ENCODE peak calls at places on chromosomes 4 and X, in five cellular contexts. U, E, A, Q and C are unnamed samples.

GRCh38 chrX:27622883-27623282 is 32.7 kb downstream of the DCAF8L2 start:
- DNase-seq in U (no peak), E (no peak), A (no peak), Q (no peak), C (no peak)

GRCh38 chrX:123846598-123847038 is 13.2 kb upstream of the XIAP start:
- DNase-seq in U (no peak), E (peak), A (no peak), Q (peak), C (no peak)

GRCh38 chrX:54808109-54808604 is 612 bp downstream of the MAGED2 start:
- DNase-seq in U (peak), E (no peak), A (peak), Q (no peak), C (peak)

GRCh38 chr4:1323280-1323634 is 23.8 kb upstream of the UVSSA start:
- DNase-seq in U (no peak), E (no peak), A (no peak), Q (no peak), C (no peak)

GRCh38 chr4:152459326-152459725 is 76.6 kb downstream of the FBXW7 start:
- DNase-seq in U (no peak), E (no peak), A (no peak), Q (no peak), C (no peak)

GRCh38 chr4:8817813-8818062 is 53.9 kb downstream of the HMX1 start:
- DNase-seq in U (no peak), E (no peak), A (peak), Q (no peak), C (no peak)

GRCh38 chrX:41734530-41734929 is 10.5 kb downstream of the GPR82 start:
- DNase-seq in U (peak), E (no peak), A (no peak), Q (peak), C (no peak)

GRCh38 chrX:95056901-95057300 is 1382.9 kb downstream of the FAM133A start:
- DNase-seq in U (no peak), E (no peak), A (no peak), Q (peak), C (no peak)

GRCh38 chr4:128387600-128388351 is 100.2 kb upstream of the PGRMC2 start:
- DNase-seq in U (no peak), E (no peak), A (no peak), Q (peak), C (no peak)

GRCh38 chr4:38889143-38889542 is 21.5 kb downstream of the FAM114A1 start:
- DNase-seq in U (peak), E (peak), A (no peak), Q (peak), C (peak)

GRCh38 chr4:55248756-55249155 is 97.3 kb upstream of the SRD5A3 start:
- DNase-seq in U (no peak), E (no peak), A (no peak), Q (no peak), C (no peak)

GRCh38 chr4:20984011-20984836 is 284.0 kb downstream of the PACRGL start:
- DNase-seq in U (no peak), E (no peak), A (no peak), Q (peak), C (no peak)

GRCh38 chrX:101659601-101660063 is at the start of gene ARMCX2:
- DNase-seq in U (peak), E (peak), A (peak), Q (peak), C (no peak)

GRCh38 chr4:107801766-107802211 is 22.9 kb upstream of the SGMS2 start:
- DNase-seq in U (peak), E (peak), A (no peak), Q (peak), C (peak)

GRCh38 chr4:915041-915474 is 17.1 kb downstream of the GAK start:
- DNase-seq in U (no peak), E (no peak), A (no peak), Q (no peak), C (no peak)

GRCh38 chr4:108045687-108046024 is 56.0 kb downstream of the HADH start:
- DNase-seq in U (peak), E (no peak), A (peak), Q (no peak), C (no peak)

GRCh38 chr4:107153956-107154355 is 117.8 kb upstream of the DKK2 start:
- DNase-seq in U (no peak), E (no peak), A (no peak), Q (peak), C (no peak)

GRCh38 chr4:3430524-3430923 is 11.2 kb upstream of the HGFAC start:
- DNase-seq in U (no peak), E (no peak), A (no peak), Q (no peak), C (no peak)

GRCh38 chrX:120301960-120302359 is 9.3 kb downstream of the TMEM255A start:
- DNase-seq in U (no peak), E (no peak), A (no peak), Q (no peak), C (no peak)

GRCh38 chr4:163542275-163542674 is 47.8 kb downstream of the TMA16 start:
- DNase-seq in U (peak), E (no peak), A (no peak), Q (peak), C (no peak)

GRCh38 chr4:24477919-24478318 is 106.4 kb downstream of the DHX15 start:
- DNase-seq in U (peak), E (no peak), A (no peak), Q (peak), C (no peak)

GRCh38 chr4:168097161-168097560 is 4.8 kb downstream of the ANXA10 start:
- DNase-seq in U (no peak), E (no peak), A (no peak), Q (no peak), C (no peak)